ENCODE peak calls at places on chromosomes 11 and 22, in six cellular contexts. X, R, U, B, T and E are unnamed samples.

GRCh38 chr11:44388828-44389645 is 79.1 kb upstream of the ALX4 start:
- DNase-seq in X (no peak), R (no peak), U (no peak), B (peak; percentile 18), T (no peak), E (no peak)

GRCh38 chr11:112024178-112024777 is 930 bp upstream of the DLAT start:
- DNase-seq in X (no peak), R (no peak), U (no peak), B (no peak), T (no peak), E (no peak)

GRCh38 chr11:22558638-22559037 is 67.0 kb downstream of the FANCF start:
- DNase-seq in X (peak; percentile 35), R (no peak), U (no peak), B (no peak), T (no peak), E (no peak)

GRCh38 chr11:121522043-121522941 is 69.5 kb upstream of the SORL1-AS1 start:
- DNase-seq in X (no peak), R (peak; percentile 9), U (no peak), B (no peak), T (no peak), E (no peak)

GRCh38 chr11:97454988-97455387 is 1065.2 kb downstream of the JRKL start:
- DNase-seq in X (peak; percentile 72), R (no peak), U (no peak), B (no peak), T (no peak), E (no peak)

GRCh38 chr22:41410311-41410751 is 28.6 kb downstream of the TEF start:
- DNase-seq in X (no peak), R (peak; percentile 65), U (no peak), B (peak; percentile 90), T (no peak), E (no peak)

GRCh38 chr11:3375552-3375951 is 3.4 kb downstream of the ZNF195 start:
- DNase-seq in X (peak; percentile 62), R (no peak), U (no peak), B (no peak), T (no peak), E (no peak)

GRCh38 chr11:28268925-28269324 is 160.7 kb downstream of the METTL15 start:
- DNase-seq in X (no peak), R (no peak), U (no peak), B (no peak), T (no peak), E (no peak)

GRCh38 chr11:94330789-94331188 is 26.4 kb downstream of the IZUMO1R start:
- DNase-seq in X (no peak), R (no peak), U (no peak), B (no peak), T (no peak), E (no peak)

GRCh38 chr22:25775501-25775900 is 33.5 kb downstream of the MYO18B start:
- DNase-seq in X (peak; percentile 38), R (no peak), U (peak; percentile 60), B (no peak), T (no peak), E (no peak)

DNA sequence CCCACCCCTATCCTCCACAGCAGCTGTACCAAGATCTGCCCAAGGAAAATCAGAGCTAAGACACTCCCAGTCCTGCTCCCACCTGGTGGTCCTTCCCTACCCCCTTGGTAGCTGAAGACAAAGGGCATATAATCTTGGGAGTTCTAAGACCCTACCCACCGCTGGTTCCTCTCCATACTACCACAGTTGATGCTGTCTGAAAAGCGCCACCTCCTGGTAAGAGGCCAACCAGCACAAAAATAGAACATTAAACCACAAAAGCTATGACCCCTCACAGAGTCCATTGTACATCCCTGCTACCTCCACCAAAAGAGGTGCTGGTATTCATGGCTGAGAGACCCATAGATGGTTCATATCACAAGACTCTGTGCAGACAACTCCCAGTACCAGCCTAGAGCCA is 161.5 kb upstream of the ARHGAP42 start:
- DNase-seq in X (no peak), R (no peak), U (peak; percentile 9), B (no peak), T (no peak), E (no peak)
- TF ChIP-seq CTCF in X (peak; percentile 9), R (no peak), U (peak; percentile 44), B (no peak), T (no peak), E (peak; percentile 28)

GRCh38 chr22:43110927-43111623 is 525 bp downstream of the BIK start:
- DNase-seq in X (no peak), R (no peak), U (no peak), B (peak; percentile 83), T (peak; percentile 78), E (no peak)
- TF ChIP-seq CTCF in X (no peak), R (no peak), U (no peak), B (no peak), T (no peak), E (no peak)

DNA sequence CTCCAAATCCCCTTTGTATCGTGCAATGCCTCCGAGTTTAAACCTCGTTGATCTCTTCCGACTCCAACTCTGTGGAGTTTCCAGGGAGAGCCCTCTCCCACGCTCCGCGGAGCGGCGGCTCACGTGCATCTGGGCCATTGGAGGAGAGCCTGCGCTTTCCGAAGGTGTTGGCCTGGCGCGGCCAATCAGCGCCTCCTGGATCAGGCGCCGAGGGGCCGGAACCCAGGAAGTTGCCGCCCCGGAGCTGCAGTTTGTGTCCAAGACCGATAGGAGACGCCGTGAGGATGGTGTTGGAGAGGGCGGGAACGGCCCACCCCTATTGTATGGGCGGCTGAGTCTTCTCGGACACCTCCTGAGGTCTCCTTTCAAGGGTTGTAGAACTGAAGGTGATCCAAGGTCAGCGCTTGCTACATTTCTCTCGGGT is 1.6 kb downstream of the ADAMTS15 start:
- DNase-seq in X (peak; percentile 79), R (peak; percentile 95), U (peak; percentile 68), B (peak; percentile 86), T (peak; percentile 78), E (no peak)
- TF ChIP-seq CTCF in X (peak; percentile 63), R (peak; percentile 90), U (peak; percentile 63), B (peak; percentile 60), T (peak; percentile 53), E (peak; percentile 84)

GRCh38 chr11:134478176-134478575 is 66.1 kb upstream of the B3GAT1 start:
- DNase-seq in X (no peak), R (no peak), U (no peak), B (peak; percentile 43), T (peak; percentile 18), E (no peak)

GRCh38 chr11:134477486-134477885 is 65.4 kb upstream of the B3GAT1 start:
- DNase-seq in X (no peak), R (no peak), U (no peak), B (no peak), T (no peak), E (no peak)

GRCh38 chr11:134474942-134475341 is 62.9 kb upstream of the B3GAT1 start:
- DNase-seq in X (no peak), R (no peak), U (no peak), B (peak; percentile 45), T (peak; percentile 28), E (no peak)

GRCh38 chr11:134475951-134476350 is 63.9 kb upstream of the B3GAT1 start:
- DNase-seq in X (no peak), R (no peak), U (no peak), B (no peak), T (peak; percentile 19), E (no peak)

DNA sequence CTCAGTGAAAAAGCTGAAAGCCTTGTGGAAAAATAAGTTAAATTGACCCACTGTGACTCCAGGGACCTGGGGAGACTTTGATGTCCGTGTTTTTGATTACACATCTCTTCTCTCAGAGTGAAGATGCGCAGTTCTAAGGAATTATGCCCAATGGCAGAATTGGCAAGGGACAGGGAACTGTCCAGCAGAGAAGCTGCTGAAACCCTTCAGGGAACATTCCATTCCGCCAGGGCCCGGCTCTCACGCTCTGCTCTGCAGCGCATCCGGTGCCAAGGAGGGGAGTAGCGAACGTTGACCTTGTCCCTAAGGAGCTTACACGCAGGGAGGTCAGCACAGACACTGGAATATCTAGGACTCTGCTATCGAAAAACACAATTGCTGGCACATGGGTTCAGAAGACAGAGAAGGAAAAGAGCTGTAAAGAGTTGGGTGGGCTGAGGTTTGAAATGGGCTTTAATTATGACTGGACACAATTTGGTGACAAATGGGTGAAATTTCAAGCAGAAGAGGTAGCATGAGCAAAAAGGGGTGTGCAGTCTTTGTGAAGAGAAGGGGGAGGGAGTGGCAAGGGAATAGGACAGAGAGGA is 64.5 kb upstream of the B3GAT1 start:
- DNase-seq in X (no peak), R (no peak), U (peak; percentile 67), B (peak; percentile 45), T (peak; percentile 12), E (no peak)
- TF ChIP-seq CTCF in X (no peak), R (no peak), U (no peak), B (no peak), T (no peak), E (no peak)

DNA sequence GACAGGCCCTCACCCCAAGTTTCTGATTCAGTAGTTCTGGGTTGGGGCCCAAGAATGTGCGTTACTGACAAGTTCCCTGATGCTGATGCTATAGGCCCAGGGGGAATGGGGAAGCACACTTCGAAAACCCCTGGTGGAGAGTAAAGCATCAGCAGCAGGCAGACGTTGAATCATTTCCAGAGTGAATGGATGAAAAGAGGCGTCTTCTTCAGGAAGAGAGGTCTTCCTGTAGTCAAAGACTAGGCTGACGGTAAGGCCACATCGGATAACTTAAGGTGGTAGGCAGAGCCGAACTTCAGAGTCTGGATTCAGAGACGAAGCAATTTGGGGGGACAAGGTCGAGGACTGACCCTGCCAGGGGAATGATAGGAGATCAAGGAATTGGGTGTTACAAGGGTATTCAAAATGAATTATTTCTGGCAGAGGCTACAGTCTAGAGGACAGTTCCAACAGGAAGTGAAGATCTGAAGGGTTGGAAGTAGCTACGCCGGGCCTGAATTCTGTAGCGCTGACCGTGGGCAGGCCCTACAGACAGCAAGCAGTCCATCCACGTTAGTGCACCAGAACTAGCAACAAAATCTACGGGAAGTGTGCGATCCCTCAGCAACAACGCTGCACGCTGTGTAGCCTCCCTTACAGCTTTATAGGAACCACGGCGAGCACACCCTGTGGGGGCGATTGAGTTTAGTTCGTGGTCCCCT is 862 bp upstream of the CENATAC start:
- DNase-seq in X (peak; percentile 48), R (no peak), U (peak; percentile 17), B (no peak), T (no peak), E (no peak)
- TF ChIP-seq CTCF in X (peak; percentile 38), R (no peak), U (peak; percentile 28), B (peak; percentile 11), T (no peak), E (peak; percentile 40)

DNA sequence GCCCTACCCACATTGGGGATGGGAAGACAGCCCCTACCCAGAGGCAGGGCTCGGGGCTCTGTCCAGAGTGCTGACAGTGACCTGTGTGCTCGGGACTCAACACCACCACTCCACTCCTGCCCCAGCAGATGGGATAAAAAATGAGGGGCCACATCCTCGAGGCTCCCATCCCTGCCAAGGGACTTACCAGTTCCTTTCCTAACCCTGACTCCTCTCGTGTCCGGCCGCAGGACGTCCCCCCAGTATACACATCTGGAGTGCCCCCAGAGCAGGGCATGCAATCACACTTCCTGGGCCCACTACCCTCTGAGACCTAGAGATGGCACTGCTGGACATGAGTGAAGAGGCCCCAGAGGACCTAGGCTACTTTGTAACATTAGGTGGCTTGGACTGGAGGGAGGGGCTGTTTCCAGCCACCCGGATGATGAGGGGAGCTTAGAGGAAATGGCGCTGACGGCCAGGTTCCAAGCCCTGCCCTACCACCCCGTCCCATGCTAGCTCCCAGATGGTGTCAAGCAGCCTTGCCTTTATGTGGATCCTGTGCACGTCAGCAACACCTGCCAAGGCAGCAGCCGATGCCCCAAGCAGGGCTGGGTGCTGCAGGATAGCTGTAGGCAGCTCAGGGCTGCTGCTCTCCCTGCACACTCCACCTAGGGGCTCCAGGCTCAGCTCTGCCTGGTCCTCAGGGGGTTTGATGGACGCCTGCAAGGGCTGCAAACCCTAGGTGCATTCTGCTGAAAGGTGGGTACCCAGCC is 86.6 kb downstream of the DGCR2 start:
- DNase-seq in X (peak; percentile 7), R (no peak), U (no peak), B (peak; percentile 58), T (no peak), E (no peak)
- TF ChIP-seq CTCF in X (no peak), R (no peak), U (no peak), B (peak; percentile 18), T (no peak), E (no peak)